ENCODE peak calls at places on chromosomes 7 and 10, in four cellular contexts. Q is GM12878, F is H1, W is GM23248. T is an unnamed sample.

GRCh38 chr7:28739826-28740225 is 218.3 kb downstream of the TRIL start:
- DNase-seq in Q (no peak), F (no peak), W (no peak), T (no peak)

GRCh38 chr10:67666416-67667043 is 29.5 kb downstream of the CTNNA3 start:
- DNase-seq in W (peak), F (no peak), Q (no peak), T (no peak)

GRCh38 chr7:16397497-16398210 is 23.7 kb downstream of the CRPPA start:
- DNase-seq in Q (no peak), W (peak), F (no peak), T (no peak)

GRCh38 chr7:74025745-74026144 is 2.2 kb upstream of the ELN start:
- DNase-seq in W (no peak), Q (no peak), F (no peak), T (no peak)

GRCh38 chr7:82598958-82599357 is 155.4 kb upstream of the CACNA2D1 start:
- DNase-seq in F (no peak), W (peak), Q (no peak), T (no peak)

GRCh38 chr10:63103971-63104409 is 29.1 kb upstream of the NRBF2 start:
- DNase-seq in W (no peak), Q (no peak), F (peak), T (no peak)

GRCh38 chr10:50350366-50350765 is 99.0 kb upstream of the ASAH2 start:
- DNase-seq in Q (no peak), W (no peak), F (no peak), T (no peak)

GRCh38 chr7:8215648-8216047 is 46.3 kb downstream of the ICA1 start:
- DNase-seq in F (no peak), Q (no peak), W (no peak), T (no peak)

GRCh38 chr7:139930286-139930965 is 101.4 kb downstream of the TBXAS1 start:
- DNase-seq in W (no peak), Q (no peak), F (no peak), T (no peak)

GRCh38 chr7:96723622-96724021 is 14.0 kb upstream of the SEM1 start:
- DNase-seq in F (no peak), W (peak), Q (no peak), T (no peak)

GRCh38 chr10:7035111-7035761 is 375.6 kb downstream of the SFMBT2 start:
- DNase-seq in W (no peak), Q (no peak), F (no peak), T (no peak)

GRCh38 chr10:21134645-21135395 is 237.7 kb upstream of the NEBL start:
- DNase-seq in Q (no peak), W (peak), F (no peak), T (no peak)

GRCh38 chr7:102140952-102141370 is 145.7 kb upstream of the SH2B2 start:
- DNase-seq in Q (peak), F (no peak), W (no peak), T (peak)

GRCh38 chr10:78588194-78588811 is 480.5 kb upstream of the ZMIZ1 start:
- DNase-seq in Q (no peak), W (peak), F (no peak), T (no peak)

GRCh38 chr10:97685395-97685958 is 1.6 kb downstream of the AVPI1 start:
- DNase-seq in F (no peak), W (peak), Q (no peak), T (no peak)

GRCh38 chr7:78063758-78064157 is 265.2 kb downstream of the PHTF2 start:
- DNase-seq in F (no peak), Q (no peak), W (no peak), T (no peak)

GRCh38 chr7:33805630-33806233 is 99.6 kb upstream of the BMPER start:
- DNase-seq in W (peak), F (no peak), Q (no peak), T (no peak)

GRCh38 chr7:30175171-30175570 is 40.4 kb downstream of the MTURN start:
- DNase-seq in F (no peak), W (no peak), Q (no peak), T (no peak)

GRCh38 chr10:44947356-44948152 is 12.0 kb upstream of the RASSF4 start:
- DNase-seq in Q (peak), W (no peak), F (peak), T (no peak)
- TF ChIP-seq EZH2 in Q (no peak), W (no peak), F (no peak), T (no peak)

DNA sequence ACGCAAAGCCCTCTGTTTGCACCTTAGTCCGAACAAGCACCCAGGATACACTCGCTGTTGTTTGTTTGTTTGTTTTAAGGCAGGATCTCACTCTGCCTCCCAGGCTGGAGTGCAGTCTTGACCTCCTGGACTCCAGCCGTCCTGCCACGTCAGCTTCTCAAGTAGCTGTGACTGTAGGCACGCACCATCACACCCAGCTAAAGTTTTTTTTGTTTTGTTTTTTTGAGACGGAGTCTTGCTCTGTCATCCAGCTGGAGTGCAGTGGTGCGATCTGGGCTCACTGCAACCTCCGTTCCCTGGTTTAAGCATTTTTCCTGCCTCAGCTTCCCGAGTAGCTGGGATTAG is 76.8 kb downstream of the CTBP2 start:
- DNase-seq in F (no peak), W (peak), Q (no peak), T (no peak)
- H3K4me2 ChIP-seq in F (no peak), W (peak), Q (no peak), T (no peak)

DNA sequence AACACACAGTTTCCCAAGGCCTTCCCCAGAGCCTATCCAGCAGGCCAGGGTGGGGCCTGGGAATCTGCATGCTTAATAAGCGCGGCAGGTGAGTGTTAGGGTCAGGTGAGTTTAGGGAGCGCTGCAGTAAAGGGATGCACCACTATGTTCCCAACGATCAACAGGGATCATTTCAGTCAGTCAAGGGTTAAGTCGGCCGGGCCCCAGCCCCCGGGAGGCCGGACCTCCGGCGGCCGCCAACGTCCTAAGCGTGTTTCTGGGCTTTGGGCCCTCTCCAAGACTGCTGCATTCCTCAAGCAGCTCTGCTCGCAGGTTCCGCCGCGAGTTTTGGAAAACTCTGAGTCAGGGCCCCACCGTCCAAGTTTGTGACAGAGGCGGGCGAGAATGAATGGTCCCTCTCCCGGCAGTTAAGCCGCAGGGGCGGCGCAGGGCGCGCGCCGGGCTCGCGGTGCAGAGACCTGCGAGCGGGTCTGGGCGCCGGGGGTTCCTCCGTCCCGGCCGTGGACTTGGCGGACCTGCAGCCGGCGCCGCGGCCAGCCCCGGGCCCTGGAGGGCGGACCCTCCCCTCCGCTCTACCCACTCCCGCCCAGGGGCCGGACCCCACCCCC is 81.6 kb downstream of the ARHGAP22 start:
- DNase-seq in F (no peak), W (peak), Q (no peak), T (no peak)
- TF ChIP-seq EZH2 in F (no peak), W (no peak), Q (no peak), T (no peak)

GRCh38 chr10:110005716-110006115 is 2.1 kb upstream of the ADD3 start:
- DNase-seq in F (no peak), Q (no peak), W (peak), T (no peak)
- H3K4me2 ChIP-seq in F (peak), Q (no peak), W (peak), T (no peak)

GRCh38 chr10:101216631-101217425 is 12.4 kb downstream of the LBX1 start:
- DNase-seq in W (no peak), Q (no peak), F (no peak), T (no peak)
- TF ChIP-seq EZH2 in W (peak), Q (no peak), F (peak), T (no peak)

DNA sequence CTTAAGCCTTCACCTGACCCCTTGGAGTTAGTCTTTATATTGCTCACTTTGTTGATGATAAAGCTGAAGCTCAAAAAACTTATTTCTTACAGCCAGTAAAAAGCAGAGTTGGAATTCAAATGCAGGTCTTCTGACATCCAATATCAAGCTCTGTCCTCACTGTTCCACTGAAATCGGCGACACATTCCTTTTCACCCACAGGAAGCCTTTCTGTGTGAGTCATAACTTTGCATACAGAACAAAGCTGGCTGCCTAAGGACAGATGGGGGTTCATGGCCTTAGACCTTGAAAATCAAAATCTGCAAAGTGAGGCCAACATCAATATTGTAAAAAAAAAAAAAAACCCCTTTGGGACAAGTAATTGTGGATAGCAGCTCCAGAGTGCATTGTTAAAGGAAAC is 21.8 kb upstream of the AKR1B1 start:
- DNase-seq in Q (no peak), F (no peak), W (peak), T (no peak)
- H3K4me2 ChIP-seq in Q (no peak), F (no peak), W (peak), T (no peak)

DNA sequence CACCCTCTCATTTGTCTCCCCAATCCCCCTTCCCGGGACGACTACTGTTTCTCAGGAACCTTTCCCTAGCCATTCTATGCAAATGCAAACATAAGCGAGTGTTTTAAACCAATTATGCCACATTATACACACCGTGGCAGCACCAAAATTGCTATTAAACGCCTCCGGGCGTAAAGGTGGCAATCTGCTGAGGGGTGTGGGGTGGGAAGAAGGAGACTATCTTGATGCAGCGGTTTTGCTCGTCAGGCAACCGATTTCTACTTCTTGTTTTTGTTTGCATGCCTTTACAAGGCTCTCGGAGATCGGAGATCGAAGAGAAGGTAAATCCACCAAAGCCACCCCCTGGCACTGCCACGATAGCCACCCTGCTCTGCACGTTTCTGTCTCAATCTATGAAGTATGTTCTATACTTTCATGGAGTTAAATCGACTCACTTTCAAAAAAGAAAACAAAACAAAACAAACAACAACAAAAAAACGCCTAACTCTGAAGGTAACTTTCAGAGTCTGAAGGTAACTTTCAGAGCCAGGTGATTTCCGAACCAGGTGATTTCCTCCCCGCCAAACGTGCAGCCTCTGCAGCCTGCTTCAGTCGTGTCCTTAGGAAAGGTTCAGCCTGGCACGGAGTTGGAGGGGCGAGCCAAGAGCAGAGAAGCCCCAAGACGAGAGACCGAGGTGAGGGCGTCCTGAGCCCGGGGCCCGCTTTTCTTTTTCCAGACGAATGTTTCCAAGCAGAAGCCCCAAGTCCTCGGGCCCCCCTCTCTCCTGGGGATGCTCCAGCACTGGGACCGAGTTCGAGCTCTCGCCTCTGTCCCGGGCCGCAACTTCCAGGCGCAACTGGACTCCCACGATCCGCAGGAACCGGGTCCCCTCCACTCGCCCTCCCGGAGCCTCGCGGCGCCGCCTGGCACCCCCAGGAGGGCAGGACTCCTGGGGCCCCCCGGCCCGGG is 45.8 kb upstream of the CDK1 start:
- DNase-seq in W (peak), F (peak), Q (no peak), T (no peak)
- TF ChIP-seq EZH2 in W (no peak), F (peak), Q (no peak), T (no peak)

GRCh38 chr10:17523917-17524316 is 69.5 kb upstream of the ST8SIA6 start:
- DNase-seq in Q (no peak), F (no peak), W (no peak), T (no peak)

GRCh38 chr10:17523246-17523753 is 68.9 kb upstream of the ST8SIA6 start:
- DNase-seq in F (no peak), W (no peak), Q (no peak), T (no peak)

GRCh38 chr10:17528296-17528862 is 74.0 kb upstream of the ST8SIA6 start:
- DNase-seq in W (no peak), F (no peak), Q (no peak), T (no peak)

DNA sequence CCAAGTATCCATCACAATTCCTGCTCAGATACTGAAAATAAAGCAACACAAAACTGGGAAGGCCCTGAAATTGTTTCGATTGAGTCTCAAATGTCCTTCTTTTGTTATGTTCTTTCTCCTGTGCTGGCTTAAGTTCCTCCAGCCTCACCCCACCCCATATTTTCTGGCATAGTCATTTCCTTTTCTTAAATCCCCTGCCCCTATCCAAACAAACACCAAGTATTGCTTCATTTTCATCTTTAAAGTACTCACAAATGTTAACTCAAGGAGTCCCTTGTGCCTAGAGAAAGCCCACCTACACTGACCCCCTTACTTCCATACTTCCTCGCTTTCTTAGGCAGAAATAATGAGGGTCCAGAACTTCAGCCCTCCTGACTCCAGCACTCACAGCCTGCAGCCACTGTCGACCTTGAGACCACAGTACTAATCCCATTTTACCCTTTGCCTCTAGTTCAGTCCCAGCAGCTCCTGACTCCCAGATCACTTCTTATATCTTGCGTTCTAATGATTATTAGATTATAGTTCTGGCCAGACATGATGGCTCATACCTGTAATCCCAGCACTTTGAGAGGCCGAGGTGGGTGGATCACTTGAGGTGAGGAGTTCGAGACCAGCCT is 73.2 kb upstream of the ST8SIA6 start:
- DNase-seq in F (no peak), Q (no peak), W (peak), T (no peak)
- H3K4me2 ChIP-seq in F (peak), Q (no peak), W (peak), T (no peak)

GRCh38 chr10:8053446-8054242 is 844 bp upstream of the GATA3 start:
- DNase-seq in W (peak), F (peak), Q (no peak), T (peak)

GRCh38 chr10:8055420-8056349 is 1.2 kb downstream of the GATA3 start:
- DNase-seq in W (no peak), Q (no peak), F (peak), T (peak)

GRCh38 chr10:8054243-8054497 is 318 bp upstream of the GATA3 start:
- DNase-seq in F (peak), W (peak), Q (no peak), T (no peak)

GRCh38 chr10:8056378-8056777 is 1.9 kb downstream of the GATA3 start:
- DNase-seq in F (peak), W (no peak), Q (no peak), T (no peak)

DNA sequence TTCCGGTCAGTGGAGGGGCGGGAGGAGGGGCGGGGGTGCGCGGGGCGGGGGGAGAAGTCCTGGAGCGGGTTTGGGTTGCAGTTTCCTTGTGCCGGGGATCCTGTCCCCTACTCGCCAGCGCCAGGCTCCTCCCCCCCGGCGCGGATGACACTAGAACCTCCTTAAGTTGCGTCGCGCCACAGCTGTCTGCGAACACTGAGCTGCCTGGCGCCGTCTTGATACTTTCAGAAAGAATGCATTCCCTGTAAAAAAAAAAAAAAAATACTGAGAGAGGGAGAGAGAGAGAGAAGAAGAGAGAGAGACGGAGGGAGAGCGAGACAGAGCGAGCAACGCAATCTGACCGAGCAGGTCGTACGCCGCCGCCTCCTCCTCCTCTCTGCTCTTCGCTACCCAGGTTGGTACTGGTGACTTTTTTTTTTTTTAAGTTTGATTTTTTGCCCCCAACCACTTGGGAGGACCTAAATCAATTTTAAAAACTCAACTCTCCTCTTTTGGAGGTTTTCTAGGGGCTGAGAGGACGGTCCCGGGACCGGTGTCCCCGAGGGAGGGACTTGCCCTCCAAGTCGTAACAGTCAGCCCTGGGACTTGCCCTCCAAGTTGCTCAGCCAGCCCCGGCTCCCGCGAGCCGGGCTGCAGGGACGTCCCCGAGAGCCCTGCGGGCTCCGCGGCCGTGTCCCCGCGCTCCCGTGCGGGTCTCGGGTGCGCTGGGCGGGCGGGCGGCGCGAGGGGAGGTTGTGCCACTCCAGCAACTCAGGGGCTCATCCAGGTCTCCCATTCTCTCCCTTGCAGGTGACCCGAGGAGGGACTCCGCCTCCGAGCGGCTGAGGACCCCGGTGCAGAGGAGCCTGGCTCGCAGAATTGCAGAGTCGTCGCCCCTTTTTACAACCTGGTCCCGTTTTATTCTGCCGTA is at the start of gene GATA3:
- DNase-seq in W (peak), Q (no peak), F (peak), T (peak)
- TF ChIP-seq EZH2 in W (peak), Q (no peak), F (peak), T (no peak)

T was measured in DND-41.